ENCODE peak calls at places on chromosomes 3 and 15, in four cellular contexts. One of them, this sample, is unnamed.

GRCh38 chr15:39200586-39200985 is 380.3 kb upstream of the THBS1 start:
- DNase-seq in RWPE2: no peak
- DNase-seq in H9: no peak
- DNase-seq in neuronal stem cell: no peak
- DNase-seq in this sample: no peak

GRCh38 chr3:10173926-10174435 is 9.3 kb downstream of the IRAK2 start:
- DNase-seq in RWPE2: no peak
- DNase-seq in H9: no peak
- DNase-seq in neuronal stem cell: no peak
- DNase-seq in this sample: peak; percentile 82

GRCh38 chr3:12585970-12586369 is 29.1 kb downstream of the MKRN2 start:
- DNase-seq in RWPE2: no peak
- DNase-seq in H9: no peak
- DNase-seq in neuronal stem cell: no peak
- DNase-seq in this sample: no peak

GRCh38 chr3:172634948-172635347 is 75.9 kb downstream of the NCEH1 start:
- DNase-seq in RWPE2: no peak
- DNase-seq in H9: no peak
- DNase-seq in neuronal stem cell: no peak
- DNase-seq in this sample: no peak

GRCh38 chr3:29494305-29495036 is 213.6 kb downstream of the RBMS3 start:
- DNase-seq in RWPE2: no peak
- DNase-seq in H9: no peak
- DNase-seq in neuronal stem cell: no peak
- DNase-seq in this sample: no peak

GRCh38 chr15:76433798-76434400 is 97.3 kb downstream of the ISL2 start:
- DNase-seq in RWPE2: no peak
- DNase-seq in H9: no peak
- DNase-seq in neuronal stem cell: no peak
- DNase-seq in this sample: no peak

GRCh38 chr3:160768031-160768430 is 12.0 kb downstream of the PPM1L start:
- DNase-seq in RWPE2: no peak
- DNase-seq in H9: no peak
- DNase-seq in neuronal stem cell: no peak
- DNase-seq in this sample: no peak

GRCh38 chr15:82072926-82073537 is 27.2 kb upstream of the MEX3B start:
- DNase-seq in RWPE2: no peak
- DNase-seq in H9: peak; percentile 80
- DNase-seq in neuronal stem cell: no peak
- DNase-seq in this sample: no peak

GRCh38 chr3:71309342-71309741 is 274.2 kb downstream of the FOXP1 start:
- DNase-seq in RWPE2: no peak
- DNase-seq in H9: no peak
- DNase-seq in neuronal stem cell: no peak
- DNase-seq in this sample: no peak

GRCh38 chr3:122691195-122691594 is 10.6 kb downstream of the PARP14 start:
- DNase-seq in RWPE2: no peak
- DNase-seq in H9: no peak
- DNase-seq in neuronal stem cell: no peak
- DNase-seq in this sample: no peak

GRCh38 chr3:45225465-45226205 is 452 bp downstream of the TMEM158 start:
- DNase-seq in RWPE2: no peak
- DNase-seq in H9: peak; percentile 39
- DNase-seq in neuronal stem cell: peak; percentile 27
- DNase-seq in this sample: no peak

GRCh38 chr3:106824856-106825255 is 552.4 kb upstream of the CCDC54 start:
- DNase-seq in RWPE2: no peak
- DNase-seq in H9: peak; percentile 56
- DNase-seq in neuronal stem cell: no peak
- DNase-seq in this sample: no peak

GRCh38 chr15:89645680-89646079 is 9.6 kb downstream of the KIF7 start:
- DNase-seq in RWPE2: peak; percentile 68
- DNase-seq in H9: no peak
- DNase-seq in neuronal stem cell: no peak
- DNase-seq in this sample: peak; percentile 59

GRCh38 chr15:57355259-57355658 is 21.0 kb upstream of the CGNL1 start:
- DNase-seq in RWPE2: no peak
- DNase-seq in H9: peak; percentile 52
- DNase-seq in neuronal stem cell: no peak
- DNase-seq in this sample: no peak

GRCh38 chr3:129890125-129890524 is 3.4 kb downstream of the TMCC1 start:
- DNase-seq in RWPE2: no peak
- DNase-seq in H9: no peak
- DNase-seq in neuronal stem cell: no peak
- DNase-seq in this sample: no peak

GRCh38 chr15:91186892-91187644 is 87.0 kb downstream of the SV2B start:
- DNase-seq in RWPE2: no peak
- DNase-seq in H9: no peak
- DNase-seq in neuronal stem cell: peak; percentile 17
- DNase-seq in this sample: no peak

GRCh38 chr3:174720717-174721116 is 138.4 kb upstream of the NAALADL2 start:
- DNase-seq in RWPE2: no peak
- DNase-seq in H9: no peak
- DNase-seq in neuronal stem cell: no peak
- DNase-seq in this sample: no peak

GRCh38 chr3:183131735-183132134 is 30.8 kb downstream of the LAMP3 start:
- DNase-seq in RWPE2: no peak
- DNase-seq in H9: no peak
- DNase-seq in neuronal stem cell: no peak
- DNase-seq in this sample: no peak

GRCh38 chr15:73996939-73997338 is 2.4 kb downstream of the PML start:
- DNase-seq in RWPE2: no peak
- DNase-seq in H9: no peak
- DNase-seq in neuronal stem cell: no peak
- DNase-seq in this sample: peak; percentile 50

GRCh38 chr3:155386817-155387403 is 93.4 kb upstream of the STRIT1 start:
- DNase-seq in RWPE2: no peak
- DNase-seq in H9: no peak
- DNase-seq in neuronal stem cell: no peak
- DNase-seq in this sample: no peak

GRCh38 chr3:149472393-149472792 is 2.1 kb upstream of the TM4SF4 start:
- DNase-seq in RWPE2: no peak
- DNase-seq in H9: no peak
- DNase-seq in neuronal stem cell: no peak
- DNase-seq in this sample: no peak

GRCh38 chr3:76096036-76096435 is 310.7 kb upstream of the ZNF717 start:
- DNase-seq in RWPE2: no peak
- DNase-seq in H9: no peak
- DNase-seq in neuronal stem cell: no peak
- DNase-seq in this sample: no peak

GRCh38 chr3:58535531-58536500 is 1.2 kb downstream of the ACOX2 start:
- DNase-seq in RWPE2: no peak
- DNase-seq in H9: no peak
- DNase-seq in neuronal stem cell: no peak
- DNase-seq in this sample: no peak

GRCh38 chr3:129942296-129942695 is 32.2 kb upstream of the TRH start:
- DNase-seq in RWPE2: no peak
- DNase-seq in H9: peak; percentile 87
- DNase-seq in neuronal stem cell: peak; percentile 79
- DNase-seq in this sample: no peak

GRCh38 chr3:63845215-63845614 is 18.4 kb downstream of the THOC7 start:
- DNase-seq in RWPE2: no peak
- DNase-seq in H9: no peak
- DNase-seq in neuronal stem cell: no peak
- DNase-seq in this sample: no peak

GRCh38 chr15:40498418-40498817 is 27.6 kb downstream of the CHST14 start:
- DNase-seq in RWPE2: no peak
- DNase-seq in H9: no peak
- DNase-seq in neuronal stem cell: no peak
- DNase-seq in this sample: no peak

GRCh38 chr15:25410649-25411048 is 28.2 kb downstream of the UBE3A start:
- DNase-seq in RWPE2: no peak
- DNase-seq in H9: no peak
- DNase-seq in neuronal stem cell: no peak
- DNase-seq in this sample: no peak
- H3K4me1 ChIP-seq in RWPE2: no peaks in the 10 kb centered on the region
- H3K4me1 ChIP-seq in H9: peaks cover 4% of the 10 kb centered on the region
- H3K4me1 ChIP-seq in neuronal stem cell: no peaks in the 10 kb centered on the region
- H3K4me1 ChIP-seq in this sample: peaks cover 36% of the 10 kb centered on the region

DNA sequence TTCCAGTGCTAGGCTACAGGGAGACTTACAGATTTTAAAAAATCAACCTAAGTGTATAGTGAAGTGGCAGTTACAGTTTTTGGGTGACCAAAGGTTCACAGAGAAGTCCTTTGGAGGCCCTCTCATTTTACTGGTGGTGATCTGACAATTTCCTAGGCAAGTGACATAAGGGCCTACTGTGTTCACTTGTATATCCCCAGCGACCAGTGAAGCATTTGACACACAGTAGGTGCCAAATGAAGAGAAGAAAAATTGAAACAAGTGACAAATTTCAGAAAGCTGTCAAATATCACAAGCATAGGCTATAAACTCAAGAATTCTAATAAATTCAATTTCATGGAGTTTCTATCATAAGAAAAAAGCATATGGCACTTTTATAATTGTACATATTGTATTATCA is 89.5 kb downstream of the RPL22L1 start:
- DNase-seq in RWPE2: no peak
- DNase-seq in H9: no peak
- DNase-seq in neuronal stem cell: no peak
- DNase-seq in this sample: no peak
- H3K27me3 ChIP-seq in RWPE2: no peaks in the 10 kb centered on the region
- H3K27me3 ChIP-seq in H9: no peaks in the 10 kb centered on the region
- H3K27me3 ChIP-seq in neuronal stem cell: no peaks in the 10 kb centered on the region
- H3K27me3 ChIP-seq in this sample: no peaks in the 10 kb centered on the region

DNA sequence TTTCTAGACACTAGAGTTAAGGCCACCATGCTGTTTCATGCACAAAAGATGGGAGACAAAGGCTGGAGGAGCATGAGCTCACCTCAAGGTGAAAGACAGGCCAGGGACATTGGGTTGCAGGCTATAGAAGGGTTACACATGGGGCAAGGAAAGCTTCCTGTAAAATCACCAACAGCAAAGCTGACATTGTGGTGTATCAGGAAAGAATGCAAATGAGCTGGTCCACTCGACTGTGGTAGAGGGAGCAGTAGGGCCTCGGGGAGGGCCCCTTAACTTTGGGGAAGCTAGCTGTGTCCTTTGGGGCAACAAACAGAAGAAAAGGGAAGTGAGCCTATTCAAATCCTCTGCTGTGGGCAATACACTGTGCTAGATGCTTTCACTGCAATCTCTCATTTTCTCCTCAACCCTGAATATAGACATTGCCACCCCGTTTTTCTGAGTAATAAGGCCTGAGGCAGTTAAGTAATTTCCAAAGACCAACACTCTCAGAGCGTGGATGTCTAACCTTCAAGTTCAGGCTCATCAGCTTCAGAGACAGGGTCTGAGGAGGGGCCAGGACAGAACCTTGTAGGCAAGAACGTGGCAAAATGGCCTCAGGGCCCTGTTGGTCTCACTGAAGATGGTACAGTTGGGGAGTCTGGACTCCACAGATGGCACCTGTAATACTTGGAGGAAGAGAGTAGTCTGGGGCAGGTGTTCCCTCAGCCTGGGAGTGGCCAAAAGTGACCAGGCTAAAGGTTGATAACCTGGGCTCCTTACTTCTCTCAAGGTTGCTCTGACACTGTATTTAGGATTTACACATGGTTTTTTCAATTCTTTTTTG is 24.1 kb downstream of the CX3CR1 start:
- DNase-seq in RWPE2: no peak
- DNase-seq in H9: no peak
- DNase-seq in neuronal stem cell: no peak
- DNase-seq in this sample: no peak
- H3K4me1 ChIP-seq in RWPE2: peaks cover 7% of the 10 kb centered on the region
- H3K4me1 ChIP-seq in H9: no peaks in the 10 kb centered on the region
- H3K4me1 ChIP-seq in neuronal stem cell: no peaks in the 10 kb centered on the region
- H3K4me1 ChIP-seq in this sample: peaks cover 36% of the 10 kb centered on the region

DNA sequence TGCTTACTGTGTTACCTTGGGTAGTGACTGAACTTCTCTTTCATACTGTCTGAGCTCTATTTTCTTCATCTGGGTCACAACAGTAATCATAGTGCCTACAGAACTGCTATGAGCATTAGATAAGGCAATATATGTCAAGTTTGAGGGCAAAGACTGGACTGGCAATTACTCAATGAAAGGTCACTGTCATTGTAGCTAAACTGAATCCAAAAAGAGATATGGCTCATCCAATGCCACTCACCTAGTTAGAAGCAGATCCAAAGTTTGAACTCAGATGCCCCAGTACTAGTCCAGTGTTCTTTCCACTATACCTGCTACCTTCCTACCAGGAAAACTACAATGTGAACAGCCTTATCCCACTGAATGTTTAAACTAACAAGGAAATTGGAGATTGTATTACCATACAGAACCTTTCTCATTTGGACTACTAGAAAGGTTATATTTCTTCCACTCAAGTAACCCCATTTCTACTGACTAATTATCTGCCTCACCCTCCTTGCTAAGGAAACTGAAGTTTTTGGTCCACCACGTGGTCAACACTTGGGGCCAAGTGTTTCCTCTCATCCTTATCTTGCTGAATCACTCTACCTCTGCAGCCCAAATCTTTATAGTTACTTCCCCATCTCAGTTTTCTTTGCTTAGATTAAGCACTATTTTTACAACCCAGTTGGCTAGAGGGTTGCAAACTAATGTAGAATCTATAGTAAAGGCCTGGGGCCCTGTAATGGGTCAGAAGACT is 202.3 kb upstream of the LPP start:
- DNase-seq in RWPE2: no peak
- DNase-seq in H9: no peak
- DNase-seq in neuronal stem cell: no peak
- DNase-seq in this sample: no peak
- H3K27me3 ChIP-seq in RWPE2: no peaks in the 10 kb centered on the region
- H3K27me3 ChIP-seq in H9: no peaks in the 10 kb centered on the region
- H3K27me3 ChIP-seq in neuronal stem cell: no peaks in the 10 kb centered on the region
- H3K27me3 ChIP-seq in this sample: no peaks in the 10 kb centered on the region

DNA sequence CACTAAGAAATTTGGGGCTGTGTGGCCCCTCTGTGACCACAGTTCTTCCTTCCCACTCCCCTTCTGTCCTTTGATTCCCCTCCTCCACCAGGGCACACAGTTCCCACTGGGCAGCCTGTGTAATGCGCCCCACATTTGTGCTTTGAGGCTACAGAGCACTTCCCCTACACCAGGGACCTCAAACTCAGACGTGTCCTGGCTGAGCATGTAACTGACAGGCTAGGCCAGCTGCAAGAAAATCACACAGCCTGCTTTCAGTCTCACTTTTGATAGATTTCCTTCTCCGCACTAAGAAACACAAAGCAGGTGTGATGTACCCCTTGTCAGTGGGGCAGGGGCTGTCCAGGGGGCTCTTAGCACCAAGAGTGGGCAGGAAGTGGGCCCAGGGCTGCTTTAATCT is 29.6 kb downstream of the PRKCD start:
- DNase-seq in RWPE2: no peak
- DNase-seq in H9: no peak
- DNase-seq in neuronal stem cell: no peak
- DNase-seq in this sample: no peak
- H3K4me1 ChIP-seq in RWPE2: peaks cover 6% of the 10 kb centered on the region
- H3K4me1 ChIP-seq in H9: no peaks in the 10 kb centered on the region
- H3K4me1 ChIP-seq in neuronal stem cell: peaks cover 6% of the 10 kb centered on the region
- H3K4me1 ChIP-seq in this sample: peaks cover 21% of the 10 kb centered on the region

DNA sequence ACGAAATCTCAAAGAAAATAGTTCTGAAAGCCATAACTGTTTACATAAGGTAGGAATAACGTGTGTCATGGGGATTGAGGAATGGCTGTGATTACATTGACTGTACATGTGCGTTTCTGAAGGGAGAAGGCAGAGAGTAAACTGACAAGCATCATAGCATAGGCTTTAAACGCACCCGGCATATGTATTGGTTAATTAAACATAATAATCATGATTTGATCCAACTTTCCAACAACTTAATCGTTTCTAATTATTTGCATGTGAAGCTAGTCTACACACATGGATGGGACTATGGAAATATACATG is 3.3 kb downstream of the TMEM108 start:
- DNase-seq in RWPE2: no peak
- DNase-seq in H9: no peak
- DNase-seq in neuronal stem cell: no peak
- DNase-seq in this sample: no peak
- H3K27me3 ChIP-seq in RWPE2: peaks cover 46% of the 10 kb centered on the region
- H3K27me3 ChIP-seq in H9: peaks cover 6% of the 10 kb centered on the region
- H3K27me3 ChIP-seq in neuronal stem cell: peaks cover 43% of the 10 kb centered on the region
- H3K27me3 ChIP-seq in this sample: no peaks in the 10 kb centered on the region

This sample was measured in sigmoid colon.